ENCODE peak calls at places on chromosomes 2 and 18, in six cellular contexts. One of them, this sample, is unnamed.

GRCh38 chr2:232854082-232854481 is 16.0 kb upstream of the SNORC start:
- DNase-seq in HL-60: no peak
- DNase-seq in substantia nigra: no peak
- DNase-seq in stimulated activated CD8-positive, alpha-beta memory T cell treated with anti-CD3 and anti-CD28 coated beads, Interleukin-4, amount 100 ng/mL, for 1 hour: no peak
- DNase-seq in neural crest cell: no peak
- DNase-seq in A549: peak
- DNase-seq in this sample: no peak

GRCh38 chr2:239216251-239216613 is 184.6 kb downstream of the HDAC4 start:
- DNase-seq in HL-60: no peak
- DNase-seq in substantia nigra: no peak
- DNase-seq in stimulated activated CD8-positive, alpha-beta memory T cell treated with anti-CD3 and anti-CD28 coated beads, Interleukin-4, amount 100 ng/mL, for 1 hour: no peak
- DNase-seq in neural crest cell: no peak
- DNase-seq in A549: no peak
- DNase-seq in this sample: no peak

GRCh38 chr2:114784046-114784445 is 341.6 kb downstream of the DPP10 start:
- DNase-seq in HL-60: no peak
- DNase-seq in substantia nigra: no peak
- DNase-seq in stimulated activated CD8-positive, alpha-beta memory T cell treated with anti-CD3 and anti-CD28 coated beads, Interleukin-4, amount 100 ng/mL, for 1 hour: no peak
- DNase-seq in neural crest cell: no peak
- DNase-seq in A549: no peak
- DNase-seq in this sample: no peak

GRCh38 chr2:660477-661214 is 16.6 kb downstream of the TMEM18 start:
- DNase-seq in HL-60: no peak
- DNase-seq in substantia nigra: no peak
- DNase-seq in stimulated activated CD8-positive, alpha-beta memory T cell treated with anti-CD3 and anti-CD28 coated beads, Interleukin-4, amount 100 ng/mL, for 1 hour: no peak
- DNase-seq in neural crest cell: no peak
- DNase-seq in A549: no peak
- DNase-seq in this sample: no peak

GRCh38 chr2:106223347-106223746 is 29.2 kb upstream of the UXS1 start:
- DNase-seq in HL-60: no peak
- DNase-seq in substantia nigra: no peak
- DNase-seq in stimulated activated CD8-positive, alpha-beta memory T cell treated with anti-CD3 and anti-CD28 coated beads, Interleukin-4, amount 100 ng/mL, for 1 hour: no peak
- DNase-seq in neural crest cell: no peak
- DNase-seq in A549: no peak
- DNase-seq in this sample: no peak

GRCh38 chr2:120526997-120527945 is 181.3 kb downstream of the INHBB start:
- DNase-seq in HL-60: no peak
- DNase-seq in substantia nigra: no peak
- DNase-seq in stimulated activated CD8-positive, alpha-beta memory T cell treated with anti-CD3 and anti-CD28 coated beads, Interleukin-4, amount 100 ng/mL, for 1 hour: no peak
- DNase-seq in neural crest cell: no peak
- DNase-seq in A549: no peak
- DNase-seq in this sample: no peak

GRCh38 chr2:9332136-9332852 is 91.0 kb downstream of the ITGB1BP1 start:
- DNase-seq in HL-60: no peak
- DNase-seq in substantia nigra: no peak
- DNase-seq in stimulated activated CD8-positive, alpha-beta memory T cell treated with anti-CD3 and anti-CD28 coated beads, Interleukin-4, amount 100 ng/mL, for 1 hour: no peak
- DNase-seq in neural crest cell: no peak
- DNase-seq in A549: no peak
- DNase-seq in this sample: no peak

GRCh38 chr18:32424696-32425095 is 46.0 kb downstream of the GAREM1 start:
- DNase-seq in HL-60: no peak
- DNase-seq in substantia nigra: no peak
- DNase-seq in stimulated activated CD8-positive, alpha-beta memory T cell treated with anti-CD3 and anti-CD28 coated beads, Interleukin-4, amount 100 ng/mL, for 1 hour: no peak
- DNase-seq in neural crest cell: no peak
- DNase-seq in A549: no peak
- DNase-seq in this sample: no peak

GRCh38 chr2:146986161-146986560 is 858.7 kb upstream of the ACVR2A start:
- DNase-seq in HL-60: no peak
- DNase-seq in substantia nigra: no peak
- DNase-seq in stimulated activated CD8-positive, alpha-beta memory T cell treated with anti-CD3 and anti-CD28 coated beads, Interleukin-4, amount 100 ng/mL, for 1 hour: no peak
- DNase-seq in neural crest cell: no peak
- DNase-seq in A549: no peak
- DNase-seq in this sample: no peak

GRCh38 chr18:13501896-13502295 is 224.5 kb downstream of the FAM210A start:
- DNase-seq in HL-60: no peak
- DNase-seq in substantia nigra: no peak
- DNase-seq in stimulated activated CD8-positive, alpha-beta memory T cell treated with anti-CD3 and anti-CD28 coated beads, Interleukin-4, amount 100 ng/mL, for 1 hour: no peak
- DNase-seq in neural crest cell: no peak
- DNase-seq in A549: no peak
- DNase-seq in this sample: no peak

GRCh38 chr2:230156782-230157181 is 63.0 kb downstream of the SP110 start:
- DNase-seq in HL-60: no peak
- DNase-seq in substantia nigra: no peak
- DNase-seq in stimulated activated CD8-positive, alpha-beta memory T cell treated with anti-CD3 and anti-CD28 coated beads, Interleukin-4, amount 100 ng/mL, for 1 hour: no peak
- DNase-seq in neural crest cell: no peak
- DNase-seq in A549: no peak
- DNase-seq in this sample: no peak

GRCh38 chr2:111705711-111706323 is 178.2 kb downstream of the ANAPC1 start:
- DNase-seq in HL-60: peak
- DNase-seq in substantia nigra: no peak
- DNase-seq in stimulated activated CD8-positive, alpha-beta memory T cell treated with anti-CD3 and anti-CD28 coated beads, Interleukin-4, amount 100 ng/mL, for 1 hour: no peak
- DNase-seq in neural crest cell: no peak
- DNase-seq in A549: peak
- DNase-seq in this sample: no peak

GRCh38 chr18:70024088-70024487 is 76.4 kb upstream of the CD226 start:
- DNase-seq in HL-60: no peak
- DNase-seq in substantia nigra: no peak
- DNase-seq in stimulated activated CD8-positive, alpha-beta memory T cell treated with anti-CD3 and anti-CD28 coated beads, Interleukin-4, amount 100 ng/mL, for 1 hour: no peak
- DNase-seq in neural crest cell: no peak
- DNase-seq in A549: no peak
- DNase-seq in this sample: no peak

GRCh38 chr2:98867539-98868309 is 68.3 kb downstream of the CRACDL start:
- DNase-seq in HL-60: no peak
- DNase-seq in substantia nigra: no peak
- DNase-seq in stimulated activated CD8-positive, alpha-beta memory T cell treated with anti-CD3 and anti-CD28 coated beads, Interleukin-4, amount 100 ng/mL, for 1 hour: no peak
- DNase-seq in neural crest cell: no peak
- DNase-seq in A549: peak
- DNase-seq in this sample: no peak

GRCh38 chr2:195363496-195363895 is 293.5 kb upstream of the SLC39A10 start:
- DNase-seq in HL-60: no peak
- DNase-seq in substantia nigra: no peak
- DNase-seq in stimulated activated CD8-positive, alpha-beta memory T cell treated with anti-CD3 and anti-CD28 coated beads, Interleukin-4, amount 100 ng/mL, for 1 hour: no peak
- DNase-seq in neural crest cell: no peak
- DNase-seq in A549: peak
- DNase-seq in this sample: no peak

GRCh38 chr2:139773720-139774277 is 993.6 kb upstream of the NXPH2 start:
- DNase-seq in HL-60: no peak
- DNase-seq in substantia nigra: no peak
- DNase-seq in stimulated activated CD8-positive, alpha-beta memory T cell treated with anti-CD3 and anti-CD28 coated beads, Interleukin-4, amount 100 ng/mL, for 1 hour: no peak
- DNase-seq in neural crest cell: no peak
- DNase-seq in A549: no peak
- DNase-seq in this sample: no peak

GRCh38 chr2:375270-375946 is 87.5 kb upstream of the ALKAL2 start:
- DNase-seq in HL-60: no peak
- DNase-seq in substantia nigra: no peak
- DNase-seq in stimulated activated CD8-positive, alpha-beta memory T cell treated with anti-CD3 and anti-CD28 coated beads, Interleukin-4, amount 100 ng/mL, for 1 hour: no peak
- DNase-seq in neural crest cell: no peak
- DNase-seq in A549: no peak
- DNase-seq in this sample: no peak

GRCh38 chr2:1864981-1865421 is 120.7 kb upstream of the PXDN start:
- DNase-seq in HL-60: no peak
- DNase-seq in substantia nigra: no peak
- DNase-seq in stimulated activated CD8-positive, alpha-beta memory T cell treated with anti-CD3 and anti-CD28 coated beads, Interleukin-4, amount 100 ng/mL, for 1 hour: no peak
- DNase-seq in neural crest cell: no peak
- DNase-seq in A549: no peak
- DNase-seq in this sample: no peak

GRCh38 chr18:79543861-79544385 is 135.7 kb upstream of the CTDP1 start:
- DNase-seq in HL-60: no peak
- DNase-seq in substantia nigra: no peak
- DNase-seq in stimulated activated CD8-positive, alpha-beta memory T cell treated with anti-CD3 and anti-CD28 coated beads, Interleukin-4, amount 100 ng/mL, for 1 hour: no peak
- DNase-seq in neural crest cell: no peak
- DNase-seq in A549: no peak
- DNase-seq in this sample: no peak

GRCh38 chr18:48031641-48032040 is 101.2 kb upstream of the SMAD2 start:
- DNase-seq in HL-60: no peak
- DNase-seq in substantia nigra: no peak
- DNase-seq in stimulated activated CD8-positive, alpha-beta memory T cell treated with anti-CD3 and anti-CD28 coated beads, Interleukin-4, amount 100 ng/mL, for 1 hour: no peak
- DNase-seq in neural crest cell: no peak
- DNase-seq in A549: no peak
- DNase-seq in this sample: no peak

GRCh38 chr2:134912406-134912805 is 6.2 kb upstream of the CCNT2 start:
- DNase-seq in HL-60: no peak
- DNase-seq in substantia nigra: no peak
- DNase-seq in stimulated activated CD8-positive, alpha-beta memory T cell treated with anti-CD3 and anti-CD28 coated beads, Interleukin-4, amount 100 ng/mL, for 1 hour: no peak
- DNase-seq in neural crest cell: no peak
- DNase-seq in A549: no peak
- DNase-seq in this sample: no peak

GRCh38 chr2:239984431-239985194 is 40.5 kb downstream of the NDUFA10 start:
- DNase-seq in HL-60: no peak
- DNase-seq in substantia nigra: no peak
- DNase-seq in stimulated activated CD8-positive, alpha-beta memory T cell treated with anti-CD3 and anti-CD28 coated beads, Interleukin-4, amount 100 ng/mL, for 1 hour: no peak
- DNase-seq in neural crest cell: no peak
- DNase-seq in A549: no peak
- DNase-seq in this sample: no peak

GRCh38 chr18:8052237-8052701 is 485.2 kb downstream of the PTPRM start:
- DNase-seq in HL-60: no peak
- DNase-seq in substantia nigra: no peak
- DNase-seq in stimulated activated CD8-positive, alpha-beta memory T cell treated with anti-CD3 and anti-CD28 coated beads, Interleukin-4, amount 100 ng/mL, for 1 hour: no peak
- DNase-seq in neural crest cell: no peak
- DNase-seq in A549: peak
- DNase-seq in this sample: no peak

GRCh38 chr2:127623388-127624320 is 22.3 kb upstream of the GPR17 start:
- DNase-seq in HL-60: no peak
- DNase-seq in substantia nigra: no peak
- DNase-seq in stimulated activated CD8-positive, alpha-beta memory T cell treated with anti-CD3 and anti-CD28 coated beads, Interleukin-4, amount 100 ng/mL, for 1 hour: no peak
- DNase-seq in neural crest cell: no peak
- DNase-seq in A549: no peak
- DNase-seq in this sample: no peak

GRCh38 chr18:78642561-78643398 is 336.8 kb upstream of the SALL3 start:
- DNase-seq in HL-60: peak
- DNase-seq in substantia nigra: no peak
- DNase-seq in stimulated activated CD8-positive, alpha-beta memory T cell treated with anti-CD3 and anti-CD28 coated beads, Interleukin-4, amount 100 ng/mL, for 1 hour: no peak
- DNase-seq in neural crest cell: no peak
- DNase-seq in A549: no peak
- DNase-seq in this sample: no peak

GRCh38 chr2:20917287-20917660 is 94.4 kb upstream of the LDAH start:
- DNase-seq in HL-60: no peak
- DNase-seq in substantia nigra: no peak
- DNase-seq in stimulated activated CD8-positive, alpha-beta memory T cell treated with anti-CD3 and anti-CD28 coated beads, Interleukin-4, amount 100 ng/mL, for 1 hour: no peak
- DNase-seq in neural crest cell: no peak
- DNase-seq in A549: no peak
- DNase-seq in this sample: no peak

GRCh38 chr2:219475697-219476604 is 22.7 kb upstream of the GMPPA start:
- DNase-seq in HL-60: peak
- DNase-seq in substantia nigra: no peak
- DNase-seq in stimulated activated CD8-positive, alpha-beta memory T cell treated with anti-CD3 and anti-CD28 coated beads, Interleukin-4, amount 100 ng/mL, for 1 hour: no peak
- DNase-seq in neural crest cell: peak
- DNase-seq in A549: peak
- DNase-seq in this sample: no peak

GRCh38 chr18:27970321-27970720 is 206.6 kb downstream of the CDH2 start:
- DNase-seq in HL-60: no peak
- DNase-seq in substantia nigra: no peak
- DNase-seq in stimulated activated CD8-positive, alpha-beta memory T cell treated with anti-CD3 and anti-CD28 coated beads, Interleukin-4, amount 100 ng/mL, for 1 hour: no peak
- DNase-seq in neural crest cell: no peak
- DNase-seq in A549: no peak
- DNase-seq in this sample: no peak

GRCh38 chr18:25834061-25834460 is 256.4 kb downstream of the SS18 start:
- DNase-seq in HL-60: no peak
- DNase-seq in substantia nigra: no peak
- DNase-seq in stimulated activated CD8-positive, alpha-beta memory T cell treated with anti-CD3 and anti-CD28 coated beads, Interleukin-4, amount 100 ng/mL, for 1 hour: no peak
- DNase-seq in neural crest cell: no peak
- DNase-seq in A549: no peak
- DNase-seq in this sample: no peak

This sample was measured in cortex of kidney.